ENCODE peak calls at places on chromosome 18, in nine cellular contexts. One of them, this sample, is unnamed.

GRCh38 chr18:34258176-34258575 is 33.5 kb upstream of the NOL4 start:
- DNase-seq in right atrium auricular region: no peak
- DNase-seq in sigmoid colon: no peak
- DNase-seq in kidney: no peak
- DNase-seq in CD8-positive, alpha-beta T cell: no peak
- DNase-seq in endothelial cell of umbilical vein: no peak
- DNase-seq in lower lobe of right lung: no peak
- DNase-seq in cardiac muscle cell: no peak
- DNase-seq in brain microvascular endothelial cell: no peak
- DNase-seq in this sample: no peak

GRCh38 chr18:66511810-66512209 is 92.1 kb downstream of the CDH19 start:
- DNase-seq in endothelial cell of umbilical vein: peak
- DNase-seq in kidney: no peak
- DNase-seq in lower lobe of right lung: no peak
- DNase-seq in sigmoid colon: no peak
- DNase-seq in CD8-positive, alpha-beta T cell: no peak
- DNase-seq in brain microvascular endothelial cell: no peak
- DNase-seq in right atrium auricular region: no peak
- DNase-seq in cardiac muscle cell: peak
- DNase-seq in this sample: peak

GRCh38 chr18:54883816-54884604 is 55.7 kb downstream of the RAB27B start:
- DNase-seq in endothelial cell of umbilical vein: no peak
- DNase-seq in kidney: no peak
- DNase-seq in cardiac muscle cell: no peak
- DNase-seq in brain microvascular endothelial cell: no peak
- DNase-seq in lower lobe of right lung: no peak
- DNase-seq in CD8-positive, alpha-beta T cell: no peak
- DNase-seq in sigmoid colon: no peak
- DNase-seq in right atrium auricular region: no peak
- DNase-seq in this sample: no peak

GRCh38 chr18:58934356-58934755 is 69.7 kb downstream of the ZNF532 start:
- DNase-seq in right atrium auricular region: no peak
- DNase-seq in CD8-positive, alpha-beta T cell: no peak
- DNase-seq in lower lobe of right lung: no peak
- DNase-seq in endothelial cell of umbilical vein: no peak
- DNase-seq in cardiac muscle cell: no peak
- DNase-seq in sigmoid colon: no peak
- DNase-seq in brain microvascular endothelial cell: no peak
- DNase-seq in kidney: no peak
- DNase-seq in this sample: no peak

GRCh38 chr18:52716926-52717325 is 376.9 kb downstream of the DCC start:
- DNase-seq in brain microvascular endothelial cell: peak
- DNase-seq in kidney: no peak
- DNase-seq in CD8-positive, alpha-beta T cell: no peak
- DNase-seq in right atrium auricular region: no peak
- DNase-seq in sigmoid colon: no peak
- DNase-seq in endothelial cell of umbilical vein: no peak
- DNase-seq in lower lobe of right lung: no peak
- DNase-seq in cardiac muscle cell: peak
- DNase-seq in this sample: no peak

GRCh38 chr18:4319738-4320677 is 135.1 kb downstream of the DLGAP1 start:
- DNase-seq in sigmoid colon: no peak
- DNase-seq in brain microvascular endothelial cell: no peak
- DNase-seq in kidney: no peak
- DNase-seq in cardiac muscle cell: no peak
- DNase-seq in CD8-positive, alpha-beta T cell: no peak
- DNase-seq in lower lobe of right lung: no peak
- DNase-seq in right atrium auricular region: no peak
- DNase-seq in endothelial cell of umbilical vein: no peak
- DNase-seq in this sample: no peak

GRCh38 chr18:3624818-3625716 is 175.1 kb downstream of the TGIF1 start:
- DNase-seq in sigmoid colon: peak
- DNase-seq in brain microvascular endothelial cell: peak
- DNase-seq in CD8-positive, alpha-beta T cell: no peak
- DNase-seq in cardiac muscle cell: peak
- DNase-seq in lower lobe of right lung: no peak
- DNase-seq in right atrium auricular region: peak
- DNase-seq in kidney: no peak
- DNase-seq in endothelial cell of umbilical vein: peak
- DNase-seq in this sample: peak

GRCh38 chr18:26747131-26747475 is 118.4 kb downstream of the AQP4 start:
- DNase-seq in endothelial cell of umbilical vein: no peak
- DNase-seq in brain microvascular endothelial cell: no peak
- DNase-seq in lower lobe of right lung: no peak
- DNase-seq in sigmoid colon: no peak
- DNase-seq in CD8-positive, alpha-beta T cell: no peak
- DNase-seq in cardiac muscle cell: no peak
- DNase-seq in kidney: no peak
- DNase-seq in right atrium auricular region: no peak
- DNase-seq in this sample: no peak

GRCh38 chr18:8197510-8197909 is 411.7 kb upstream of the RAB12 start:
- DNase-seq in lower lobe of right lung: no peak
- DNase-seq in CD8-positive, alpha-beta T cell: no peak
- DNase-seq in brain microvascular endothelial cell: no peak
- DNase-seq in sigmoid colon: no peak
- DNase-seq in kidney: no peak
- DNase-seq in right atrium auricular region: no peak
- DNase-seq in endothelial cell of umbilical vein: no peak
- DNase-seq in cardiac muscle cell: no peak
- DNase-seq in this sample: no peak

GRCh38 chr18:70452501-70452900 is 163.7 kb downstream of the SOCS6 start:
- DNase-seq in right atrium auricular region: no peak
- DNase-seq in sigmoid colon: no peak
- DNase-seq in CD8-positive, alpha-beta T cell: no peak
- DNase-seq in kidney: no peak
- DNase-seq in lower lobe of right lung: no peak
- DNase-seq in cardiac muscle cell: no peak
- DNase-seq in brain microvascular endothelial cell: no peak
- DNase-seq in endothelial cell of umbilical vein: no peak
- DNase-seq in this sample: no peak

GRCh38 chr18:79067611-79068010 is 1.6 kb upstream of the ATP9B start:
- DNase-seq in sigmoid colon: no peak
- DNase-seq in right atrium auricular region: no peak
- DNase-seq in CD8-positive, alpha-beta T cell: no peak
- DNase-seq in lower lobe of right lung: no peak
- DNase-seq in endothelial cell of umbilical vein: no peak
- DNase-seq in kidney: no peak
- DNase-seq in brain microvascular endothelial cell: no peak
- DNase-seq in cardiac muscle cell: no peak
- DNase-seq in this sample: no peak

GRCh38 chr18:13229021-13229671 is 10.6 kb downstream of the LDLRAD4 start:
- DNase-seq in kidney: no peak
- DNase-seq in sigmoid colon: no peak
- DNase-seq in endothelial cell of umbilical vein: no peak
- DNase-seq in brain microvascular endothelial cell: no peak
- DNase-seq in right atrium auricular region: no peak
- DNase-seq in lower lobe of right lung: no peak
- DNase-seq in CD8-positive, alpha-beta T cell: no peak
- DNase-seq in cardiac muscle cell: no peak
- DNase-seq in this sample: no peak

GRCh38 chr18:6202861-6203260 is 211.8 kb downstream of the L3MBTL4 start:
- DNase-seq in lower lobe of right lung: no peak
- DNase-seq in brain microvascular endothelial cell: no peak
- DNase-seq in kidney: no peak
- DNase-seq in CD8-positive, alpha-beta T cell: no peak
- DNase-seq in endothelial cell of umbilical vein: no peak
- DNase-seq in sigmoid colon: no peak
- DNase-seq in right atrium auricular region: no peak
- DNase-seq in cardiac muscle cell: no peak
- DNase-seq in this sample: no peak

GRCh38 chr18:31146809-31147208 is 15.8 kb downstream of the DSC1 start:
- DNase-seq in kidney: no peak
- DNase-seq in lower lobe of right lung: no peak
- DNase-seq in cardiac muscle cell: peak
- DNase-seq in endothelial cell of umbilical vein: no peak
- DNase-seq in CD8-positive, alpha-beta T cell: no peak
- DNase-seq in sigmoid colon: no peak
- DNase-seq in right atrium auricular region: no peak
- DNase-seq in brain microvascular endothelial cell: no peak
- DNase-seq in this sample: no peak

GRCh38 chr18:7600528-7601248 is 33.6 kb downstream of the PTPRM start:
- DNase-seq in brain microvascular endothelial cell: no peak
- DNase-seq in endothelial cell of umbilical vein: no peak
- DNase-seq in right atrium auricular region: no peak
- DNase-seq in kidney: no peak
- DNase-seq in lower lobe of right lung: no peak
- DNase-seq in sigmoid colon: no peak
- DNase-seq in cardiac muscle cell: no peak
- DNase-seq in CD8-positive, alpha-beta T cell: no peak
- DNase-seq in this sample: no peak

GRCh38 chr18:8162797-8163196 is 446.4 kb upstream of the RAB12 start:
- DNase-seq in cardiac muscle cell: no peak
- DNase-seq in kidney: no peak
- DNase-seq in right atrium auricular region: no peak
- DNase-seq in brain microvascular endothelial cell: no peak
- DNase-seq in lower lobe of right lung: no peak
- DNase-seq in sigmoid colon: peak
- DNase-seq in CD8-positive, alpha-beta T cell: no peak
- DNase-seq in endothelial cell of umbilical vein: no peak
- DNase-seq in this sample: no peak

GRCh38 chr18:55405655-55406373 is 182.2 kb downstream of the TCF4 start:
- DNase-seq in brain microvascular endothelial cell: peak
- DNase-seq in CD8-positive, alpha-beta T cell: no peak
- DNase-seq in right atrium auricular region: peak
- DNase-seq in kidney: no peak
- DNase-seq in endothelial cell of umbilical vein: peak
- DNase-seq in sigmoid colon: peak
- DNase-seq in cardiac muscle cell: peak
- DNase-seq in lower lobe of right lung: peak
- DNase-seq in this sample: peak

GRCh38 chr18:3067213-3068118 is 54.5 kb upstream of the LPIN2 start:
- DNase-seq in sigmoid colon: no peak
- DNase-seq in lower lobe of right lung: no peak
- DNase-seq in CD8-positive, alpha-beta T cell: no peak
- DNase-seq in right atrium auricular region: no peak
- DNase-seq in cardiac muscle cell: no peak
- DNase-seq in brain microvascular endothelial cell: no peak
- DNase-seq in kidney: peak
- DNase-seq in endothelial cell of umbilical vein: no peak
- DNase-seq in this sample: no peak

GRCh38 chr18:65269375-65269774 is 481.4 kb upstream of the CDH7 start:
- DNase-seq in kidney: no peak
- DNase-seq in right atrium auricular region: no peak
- DNase-seq in cardiac muscle cell: no peak
- DNase-seq in brain microvascular endothelial cell: no peak
- DNase-seq in CD8-positive, alpha-beta T cell: no peak
- DNase-seq in sigmoid colon: no peak
- DNase-seq in endothelial cell of umbilical vein: no peak
- DNase-seq in lower lobe of right lung: no peak
- DNase-seq in this sample: no peak

GRCh38 chr18:50586710-50587109 is 26.8 kb downstream of the MAPK4 start:
- DNase-seq in brain microvascular endothelial cell: no peak
- DNase-seq in endothelial cell of umbilical vein: no peak
- DNase-seq in kidney: no peak
- DNase-seq in cardiac muscle cell: peak
- DNase-seq in CD8-positive, alpha-beta T cell: no peak
- DNase-seq in sigmoid colon: no peak
- DNase-seq in lower lobe of right lung: no peak
- DNase-seq in right atrium auricular region: no peak
- DNase-seq in this sample: no peak
- TF ChIP-seq CTCF in brain microvascular endothelial cell: no peak
- TF ChIP-seq CTCF in endothelial cell of umbilical vein: no peak
- TF ChIP-seq CTCF in kidney: no peak
- TF ChIP-seq CTCF in cardiac muscle cell: peak
- TF ChIP-seq CTCF in CD8-positive, alpha-beta T cell: no peak
- TF ChIP-seq CTCF in sigmoid colon: no peak
- TF ChIP-seq CTCF in lower lobe of right lung: peak
- TF ChIP-seq CTCF in right atrium auricular region: no peak
- TF ChIP-seq CTCF in this sample: peak

GRCh38 chr18:48546411-48546810 is 7.6 kb downstream of the CTIF start:
- DNase-seq in kidney: no peak
- DNase-seq in lower lobe of right lung: no peak
- DNase-seq in cardiac muscle cell: peak
- DNase-seq in right atrium auricular region: no peak
- DNase-seq in CD8-positive, alpha-beta T cell: no peak
- DNase-seq in brain microvascular endothelial cell: peak
- DNase-seq in sigmoid colon: no peak
- DNase-seq in endothelial cell of umbilical vein: no peak
- DNase-seq in this sample: no peak
- H3K4me3 ChIP-seq in kidney: no peak
- H3K4me3 ChIP-seq in lower lobe of right lung: no peak
- H3K4me3 ChIP-seq in cardiac muscle cell: no peak
- H3K4me3 ChIP-seq in right atrium auricular region: no peak
- H3K4me3 ChIP-seq in CD8-positive, alpha-beta T cell: no peak
- H3K4me3 ChIP-seq in brain microvascular endothelial cell: no peak
- H3K4me3 ChIP-seq in sigmoid colon: no peak
- H3K4me3 ChIP-seq in endothelial cell of umbilical vein: no peak
- H3K4me3 ChIP-seq in this sample: no peak

GRCh38 chr18:47345291-47345690 is 93.8 kb upstream of the SKOR2 start:
- DNase-seq in brain microvascular endothelial cell: no peak
- DNase-seq in sigmoid colon: no peak
- DNase-seq in endothelial cell of umbilical vein: no peak
- DNase-seq in CD8-positive, alpha-beta T cell: no peak
- DNase-seq in right atrium auricular region: no peak
- DNase-seq in lower lobe of right lung: no peak
- DNase-seq in kidney: no peak
- DNase-seq in cardiac muscle cell: no peak
- DNase-seq in this sample: no peak
- TF ChIP-seq CTCF in brain microvascular endothelial cell: no peak
- TF ChIP-seq CTCF in sigmoid colon: no peak
- TF ChIP-seq CTCF in endothelial cell of umbilical vein: no peak
- TF ChIP-seq CTCF in CD8-positive, alpha-beta T cell: no peak
- TF ChIP-seq CTCF in right atrium auricular region: no peak
- TF ChIP-seq CTCF in lower lobe of right lung: no peak
- TF ChIP-seq CTCF in kidney: no peak
- TF ChIP-seq CTCF in cardiac muscle cell: no peak
- TF ChIP-seq CTCF in this sample: no peak

DNA sequence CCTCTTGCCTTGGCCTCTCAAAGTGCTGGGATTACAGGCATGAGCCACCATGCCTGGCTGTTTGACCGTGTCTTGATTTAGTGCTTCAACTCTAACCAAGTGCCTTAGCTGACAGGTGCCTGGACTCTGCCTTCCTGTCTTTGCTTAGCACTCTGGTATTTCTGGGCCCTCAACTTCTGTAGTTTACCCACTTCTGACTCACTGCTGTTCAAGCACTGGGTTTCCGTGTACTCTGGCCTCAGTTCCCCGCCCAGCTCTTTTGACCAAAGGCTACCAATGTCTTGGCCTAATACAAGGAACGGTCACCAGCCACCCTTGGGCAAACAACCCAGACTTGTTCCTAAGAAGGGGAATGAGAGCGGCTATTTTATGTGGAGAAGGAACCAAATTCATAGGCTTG is 35.7 kb upstream of the CABLES1 start:
- DNase-seq in kidney: peak
- DNase-seq in lower lobe of right lung: peak
- DNase-seq in brain microvascular endothelial cell: no peak
- DNase-seq in endothelial cell of umbilical vein: no peak
- DNase-seq in cardiac muscle cell: no peak
- DNase-seq in CD8-positive, alpha-beta T cell: no peak
- DNase-seq in right atrium auricular region: no peak
- DNase-seq in sigmoid colon: no peak
- DNase-seq in this sample: no peak
- H3K4me3 ChIP-seq in kidney: no peak
- H3K4me3 ChIP-seq in lower lobe of right lung: no peak
- H3K4me3 ChIP-seq in brain microvascular endothelial cell: no peak
- H3K4me3 ChIP-seq in endothelial cell of umbilical vein: no peak
- H3K4me3 ChIP-seq in cardiac muscle cell: no peak
- H3K4me3 ChIP-seq in CD8-positive, alpha-beta T cell: no peak
- H3K4me3 ChIP-seq in right atrium auricular region: no peak
- H3K4me3 ChIP-seq in sigmoid colon: no peak
- H3K4me3 ChIP-seq in this sample: no peak

This sample was measured in retinal pigment epithelial cell.